ENCODE peak calls at places on chromosomes 6 and 20, in ten cellular contexts. U is WTC11, F is sigmoid colon, A is ovary, Z is nephron progenitor cell, Y is stomach, Q is GM13976, D is AG10803, B is AG09319, J is mesothelial cell of epicardium. E is an unnamed sample.
A peak's percentile ranks its signal among the peaks of the same experiment; 100 is the strongest.

GRCh38 chr20:9185511-9185910 is 116.6 kb downstream of the PLCB4 start:
- DNase-seq in U (no peak), F (no peak), A (no peak), Z (no peak), Y (no peak), Q (no peak), D (peak; percentile 49), B (no peak), J (no peak), E (no peak)

GRCh38 chr6:7033202-7033601 is 74.6 kb upstream of the RREB1 start:
- DNase-seq in U (no peak), F (no peak), A (no peak), Z (no peak), Y (no peak), Q (no peak), D (no peak), B (no peak), J (no peak), E (no peak)

GRCh38 chr6:148164645-148165044 is 178.0 kb upstream of the SASH1 start:
- DNase-seq in U (no peak), F (no peak), A (no peak), Z (no peak), Y (no peak), Q (no peak), D (no peak), B (no peak), J (no peak), E (no peak)

GRCh38 chr6:19803331-19804330 is 33.5 kb upstream of the ID4 start:
- DNase-seq in U (no peak), F (no peak), A (no peak), Z (no peak), Y (no peak), Q (no peak), D (no peak), B (peak; percentile 4), J (no peak), E (no peak)

GRCh38 chr6:83838727-83839126 is 14.4 kb upstream of the RIPPLY2 start:
- DNase-seq in U (no peak), F (no peak), A (no peak), Z (no peak), Y (no peak), Q (no peak), D (no peak), B (no peak), J (no peak), E (no peak)

GRCh38 chr6:13615802-13616140 is 636 bp downstream of the NOL7 start:
- DNase-seq in U (peak; percentile 32), F (peak; percentile 76), A (peak; percentile 71), Z (peak; percentile 71), Y (peak; percentile 45), Q (no peak), D (peak; percentile 52), B (no peak), J (peak; percentile 63), E (no peak)

GRCh38 chr20:50491168-50491567 is 19.0 kb upstream of the PTPN1 start:
- DNase-seq in U (no peak), F (no peak), A (no peak), Z (no peak), Y (no peak), Q (no peak), D (no peak), B (no peak), J (no peak), E (no peak)

GRCh38 chr6:158029668-158030230 is 48.1 kb downstream of the SYNJ2 start:
- DNase-seq in U (no peak), F (peak; percentile 60), A (no peak), Z (no peak), Y (no peak), Q (no peak), D (no peak), B (no peak), J (no peak), E (no peak)

GRCh38 chr6:125824946-125825786 is 34.4 kb downstream of the NCOA7 start:
- DNase-seq in U (no peak), F (no peak), A (no peak), Z (no peak), Y (no peak), Q (no peak), D (peak; percentile 56), B (peak; percentile 32), J (no peak), E (no peak)

GRCh38 chr6:150527100-150527499 is 72.6 kb upstream of the PLEKHG1 start:
- DNase-seq in U (no peak), F (peak; percentile 74), A (no peak), Z (no peak), Y (no peak), Q (no peak), D (peak; percentile 4), B (no peak), J (no peak), E (no peak)

GRCh38 chr20:3262566-3262965 is 23.6 kb upstream of the SLC4A11 start:
- DNase-seq in U (no peak), F (no peak), A (no peak), Z (no peak), Y (no peak), Q (no peak), D (no peak), B (no peak), J (no peak), E (no peak)

DNA sequence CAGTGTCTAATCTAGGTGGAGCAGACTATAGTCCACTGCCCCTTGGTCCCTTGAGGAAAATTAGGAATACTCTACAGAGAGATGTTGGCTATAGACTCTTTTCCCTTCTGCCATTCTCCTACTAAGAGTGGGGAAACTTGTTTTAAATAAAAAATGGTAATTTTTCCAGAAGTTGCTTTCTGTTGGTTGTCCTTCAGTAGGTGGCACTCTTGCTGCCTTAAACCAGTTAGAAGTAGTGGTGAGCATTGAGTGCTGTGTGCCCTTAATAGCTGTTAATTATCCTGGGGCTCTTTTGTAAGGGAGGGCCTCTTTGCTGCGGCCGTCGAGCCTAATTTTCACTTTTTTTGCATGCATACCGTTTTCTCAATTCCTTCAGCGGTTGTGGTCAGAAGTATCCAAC is 2.8 kb downstream of the CMTR1 start:
- DNase-seq in U (no peak), F (no peak), A (no peak), Z (no peak), Y (no peak), Q (no peak), D (no peak), B (no peak), J (no peak), E (no peak)
- TF ChIP-seq CTCF in U (no peak), F (no peak), A (no peak), Z (no peak), Y (no peak), Q (no peak), D (no peak), B (no peak), J (no peak), E (peak; percentile 36)

GRCh38 chr6:50610562-50610961 is 102.8 kb upstream of the TFAP2D start:
- DNase-seq in U (no peak), F (no peak), A (no peak), Z (no peak), Y (no peak), Q (no peak), D (no peak), B (no peak), J (no peak), E (no peak)
- TF ChIP-seq CTCF in U (no peak), F (no peak), A (no peak), Z (no peak), Y (no peak), Q (no peak), D (peak; percentile 21), B (no peak), J (peak; percentile 35), E (peak; percentile 16)

DNA sequence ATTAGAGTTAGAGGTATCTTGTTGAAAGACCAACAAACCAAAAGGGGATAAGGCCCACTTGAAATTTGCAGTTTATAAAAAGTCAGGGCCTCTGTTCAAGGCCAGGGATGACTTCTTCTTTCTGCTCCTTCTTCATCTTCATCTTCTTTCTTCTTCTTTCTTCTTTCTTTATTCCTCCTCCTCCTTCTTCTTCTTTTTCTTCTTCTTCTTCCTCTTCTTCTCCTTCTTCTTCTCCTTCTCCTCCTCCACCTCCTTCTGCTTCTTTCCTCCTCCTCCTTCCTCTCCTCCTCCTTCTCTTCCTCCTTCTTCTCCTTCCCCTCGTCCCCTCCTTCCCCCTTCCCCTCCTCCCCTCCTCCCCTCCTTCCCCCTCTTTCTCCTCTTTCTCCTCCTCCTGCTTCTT is 18.4 kb upstream of the ZNF292 start:
- DNase-seq in U (no peak), F (no peak), A (no peak), Z (no peak), Y (no peak), Q (no peak), D (no peak), B (no peak), J (no peak), E (no peak)
- TF ChIP-seq CTCF in U (no peak), F (no peak), A (no peak), Z (no peak), Y (no peak), Q (no peak), D (no peak), B (no peak), J (no peak), E (no peak)

DNA sequence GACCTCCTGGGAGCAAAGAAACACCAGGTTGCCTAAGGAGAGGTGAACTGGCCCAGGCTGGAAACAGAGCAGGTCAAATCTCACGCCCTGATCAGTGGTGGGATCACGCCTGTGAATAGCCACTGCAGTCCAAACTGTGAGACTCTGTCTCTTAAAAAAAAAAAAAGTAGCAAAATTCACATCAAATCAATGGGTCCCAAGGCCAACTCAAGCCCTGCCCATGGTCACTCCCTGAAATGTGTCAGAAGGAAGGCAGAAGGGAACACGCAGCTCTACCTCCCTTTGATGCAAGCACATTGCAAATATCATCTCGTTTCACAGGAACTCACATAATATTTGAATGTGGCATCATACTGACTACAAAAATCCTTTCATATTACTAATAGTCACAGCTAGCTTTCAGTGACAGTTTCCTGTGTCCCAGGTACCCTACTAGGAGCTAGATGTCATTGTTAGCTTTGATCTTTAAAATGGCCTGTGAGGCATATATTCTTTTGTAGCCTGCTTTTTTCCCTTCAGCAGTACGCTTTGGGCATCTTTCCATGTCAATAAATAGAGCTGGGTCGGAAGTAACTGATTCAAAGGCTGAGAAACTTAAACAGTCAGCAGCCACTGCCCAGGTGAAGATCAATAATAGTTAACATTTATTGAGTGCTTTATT is 14.4 kb upstream of the TTPAL start:
- DNase-seq in U (no peak), F (no peak), A (no peak), Z (no peak), Y (no peak), Q (no peak), D (no peak), B (no peak), J (no peak), E (no peak)
- TF ChIP-seq CTCF in U (no peak), F (no peak), A (no peak), Z (peak; percentile 0), Y (no peak), Q (no peak), D (no peak), B (no peak), J (no peak), E (no peak)

GRCh38 chr6:167276772-167277533 is 14.2 kb upstream of the UNC93A start:
- DNase-seq in U (no peak), F (no peak), A (no peak), Z (no peak), Y (peak; percentile 18), Q (no peak), D (no peak), B (no peak), J (no peak), E (no peak)
- TF ChIP-seq CTCF in U (no peak), F (no peak), A (no peak), Z (no peak), Y (no peak), Q (no peak), D (no peak), B (no peak), J (no peak), E (no peak)